ENCODE peak calls at places on chromosome 1, in ten cellular contexts. O is progenitor cell of endocrine pancreas, A is epithelial cell of esophagus, M is fibroblast of pulmonary artery, B is cardiac fibroblast, Z is AG10803, U is left ventricle myocardium inferior, Q is Calu3, C is body of pancreas, P is stomach. D is an unnamed sample.

GRCh38 chr1:228548788-228549187 is 61.6 kb downstream of the RNF187 start:
- DNase-seq in O (no peak), A (no peak), M (no peak), B (no peak), Z (no peak), U (no peak), Q (no peak), C (no peak), P (no peak), D (no peak)

GRCh38 chr1:200290010-200290685 is 119.7 kb downstream of the ZNF281 start:
- DNase-seq in O (no peak), A (no peak), M (no peak), B (peak; percentile 13), Z (no peak), U (no peak), Q (peak; percentile 14), C (no peak), P (no peak), D (peak; percentile 11)

GRCh38 chr1:116855788-116856187 is 53.9 kb upstream of the PTGFRN start:
- DNase-seq in O (no peak), A (no peak), M (peak; percentile 42), B (no peak), Z (peak; percentile 87), U (no peak), Q (no peak), C (no peak), P (no peak), D (peak; percentile 50)

GRCh38 chr1:105172803-105173202 is 1423.1 kb downstream of the AMY1C start:
- DNase-seq in O (no peak), A (no peak), M (no peak), B (no peak), Z (no peak), U (no peak), Q (no peak), C (no peak), P (no peak), D (no peak)

GRCh38 chr1:5648410-5649165 is 343.6 kb downstream of the NPHP4 start:
- DNase-seq in O (no peak), A (peak; percentile 30), M (no peak), B (peak; percentile 9), Z (no peak), U (no peak), Q (no peak), C (no peak), P (peak; percentile 5), D (no peak)

GRCh38 chr1:64516301-64516700 is 46.4 kb downstream of the CACHD1 start:
- DNase-seq in O (no peak), A (peak; percentile 72), M (no peak), B (peak; percentile 49), Z (no peak), U (no peak), Q (no peak), C (no peak), P (no peak), D (no peak)

GRCh38 chr1:32501865-32502264 is 37.0 kb downstream of the ZBTB8B start:
- DNase-seq in O (no peak), A (no peak), M (peak; percentile 62), B (peak; percentile 47), Z (no peak), U (peak; percentile 42), Q (no peak), C (peak; percentile 17), P (no peak), D (no peak)

GRCh38 chr1:212498243-212498642 is 65.5 kb downstream of the NENF start:
- DNase-seq in O (no peak), A (peak; percentile 96), M (peak; percentile 86), B (peak; percentile 57), Z (peak; percentile 38), U (no peak), Q (peak; percentile 27), C (no peak), P (no peak), D (peak; percentile 80)

GRCh38 chr1:151398691-151399065 is 695 bp upstream of the PSMB4 start:
- DNase-seq in O (no peak), A (no peak), M (no peak), B (no peak), Z (no peak), U (no peak), Q (no peak), C (no peak), P (no peak), D (no peak)

GRCh38 chr1:30638086-30638485 is 85.3 kb downstream of the MATN1 start:
- DNase-seq in O (no peak), A (no peak), M (no peak), B (no peak), Z (no peak), U (no peak), Q (no peak), C (no peak), P (no peak), D (no peak)

GRCh38 chr1:38929476-38929875 is 12.2 kb downstream of the RHBDL2 start:
- DNase-seq in O (no peak), A (no peak), M (no peak), B (no peak), Z (no peak), U (no peak), Q (no peak), C (peak; percentile 14), P (no peak), D (peak; percentile 41)

GRCh38 chr1:38929054-38929453 is 12.6 kb downstream of the RHBDL2 start:
- DNase-seq in O (no peak), A (no peak), M (no peak), B (no peak), Z (no peak), U (no peak), Q (no peak), C (no peak), P (no peak), D (no peak)

DNA sequence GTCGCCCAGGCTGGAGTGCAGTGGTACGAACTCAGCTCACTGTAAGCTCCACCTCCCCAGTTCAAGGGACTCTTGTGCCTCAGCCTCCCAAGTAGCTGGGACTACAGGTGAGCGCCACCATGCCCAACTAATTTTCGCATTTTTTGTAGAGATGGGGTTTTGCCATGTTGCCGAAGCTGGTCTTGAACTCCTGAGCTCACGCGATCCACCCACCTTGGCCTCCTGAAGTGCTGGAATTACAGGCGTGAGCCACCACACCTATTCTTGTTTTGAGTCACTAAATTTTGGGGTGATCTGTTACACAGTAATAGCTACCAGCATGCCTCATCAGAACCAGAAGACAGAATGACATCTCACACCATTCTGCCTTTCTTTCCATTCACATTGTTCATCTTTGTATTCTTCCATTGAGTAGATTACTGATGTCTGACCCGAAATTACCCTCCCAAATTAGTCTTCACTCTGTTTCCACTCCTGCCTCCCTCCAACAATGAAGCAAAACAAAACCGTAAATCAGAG is 9.1 kb downstream of the RHBDL2 start:
- DNase-seq in O (no peak), A (no peak), M (no peak), B (no peak), Z (no peak), U (no peak), Q (no peak), C (no peak), P (no peak), D (no peak)
- TF ChIP-seq CTCF in O (no peak), A (no peak), M (no peak), B (no peak), Z (no peak), U (no peak), Q (no peak), C (no peak), P (no peak), D (no peak)

GRCh38 chr1:59917026-59917784 is 9.4 kb downstream of the CYP2J2 start:
- DNase-seq in O (no peak), A (no peak), M (no peak), B (no peak), Z (no peak), U (no peak), Q (no peak), C (no peak), P (no peak), D (no peak)

GRCh38 chr1:59915516-59915915 is 11.1 kb downstream of the CYP2J2 start:
- DNase-seq in O (no peak), A (no peak), M (no peak), B (no peak), Z (no peak), U (no peak), Q (no peak), C (no peak), P (no peak), D (no peak)

GRCh38 chr1:59919742-59920141 is 6.8 kb downstream of the CYP2J2 start:
- DNase-seq in O (no peak), A (no peak), M (no peak), B (no peak), Z (no peak), U (no peak), Q (no peak), C (no peak), P (no peak), D (no peak)

GRCh38 chr1:59917785-59918180 is 8.8 kb downstream of the CYP2J2 start:
- DNase-seq in O (no peak), A (no peak), M (no peak), B (no peak), Z (no peak), U (no peak), Q (no peak), C (no peak), P (no peak), D (no peak)
- TF ChIP-seq CTCF in O (no peak), A (no peak), M (no peak), B (no peak), Z (no peak), U (no peak), Q (no peak), C (no peak), P (no peak), D (no peak)

GRCh38 chr1:9429369-9429766 is 109.9 kb upstream of the SLC25A33 start:
- DNase-seq in O (no peak), A (no peak), M (no peak), B (no peak), Z (no peak), U (no peak), Q (no peak), C (no peak), P (no peak), D (no peak)

GRCh38 chr1:9425859-9426258 is 113.4 kb upstream of the SLC25A33 start:
- DNase-seq in O (no peak), A (no peak), M (no peak), B (no peak), Z (no peak), U (no peak), Q (no peak), C (no peak), P (no peak), D (no peak)

GRCh38 chr1:9426291-9426711 is 113.0 kb upstream of the SLC25A33 start:
- DNase-seq in O (no peak), A (no peak), M (no peak), B (peak; percentile 71), Z (no peak), U (no peak), Q (no peak), C (no peak), P (peak; percentile 50), D (no peak)

GRCh38 chr1:9427388-9427787 is 111.9 kb upstream of the SLC25A33 start:
- DNase-seq in O (no peak), A (no peak), M (no peak), B (no peak), Z (no peak), U (no peak), Q (no peak), C (no peak), P (no peak), D (no peak)

GRCh38 chr1:9428601-9429368 is 110.5 kb upstream of the SLC25A33 start:
- DNase-seq in O (peak; percentile 99), A (peak; percentile 100), M (peak; percentile 99), B (peak; percentile 99), Z (peak; percentile 97), U (peak; percentile 99), Q (peak; percentile 97), C (peak; percentile 100), P (peak; percentile 100), D (peak; percentile 99)
- TF ChIP-seq CTCF in O (peak; percentile 20), A (no peak), M (peak; percentile 3), B (no peak), Z (peak; percentile 30), U (peak; percentile 33), Q (no peak), C (peak; percentile 78), P (no peak), D (peak; percentile 34)

GRCh38 chr1:77888071-77888428 is 374 bp upstream of the NEXN start:
- DNase-seq in O (no peak), A (no peak), M (peak; percentile 80), B (peak; percentile 71), Z (peak; percentile 87), U (no peak), Q (peak; percentile 25), C (no peak), P (no peak), D (peak; percentile 74)
- TF ChIP-seq CTCF in O (no peak), A (no peak), M (peak; percentile 16), B (no peak), Z (peak; percentile 27), U (no peak), Q (no peak), C (no peak), P (no peak), D (peak; percentile 27)